ENCODE peak calls at places on chromosomes 2 and 18, in eight cellular contexts. M is AG04450; T is 8988T; X is activated effector memory CD4-positive, alpha-beta T cell treated with anti-CD3 and anti-CD28 coated beads, Interleukin-2, amount 50 U/mL, for 16 hours; J is hepatocyte; Y is EL; H is stimulated activated CD8-positive, alpha-beta memory T cell treated with anti-CD3 and anti-CD28 coated beads, Interleukin-7, amount 100 ng/mL, for 48 hours; Z is activated CD4-positive, CD25-positive, alpha-beta regulatory T cell. A is an unnamed sample.

GRCh38 chr2:144452169-144453038 is 67.5 kb downstream of the ZEB2 start:
- DNase-seq in M (no peak), T (no peak), X (no peak), J (peak; percentile 12), Y (peak; percentile 60), H (no peak), Z (no peak), A (no peak)

GRCh38 chr2:220451438-220451837 is 824.0 kb downstream of the SLC4A3 start:
- DNase-seq in M (no peak), T (no peak), X (no peak), J (no peak), Y (no peak), H (no peak), Z (no peak), A (no peak)

GRCh38 chr2:130336877-130337734 is 5.6 kb upstream of the IMP4 start:
- DNase-seq in M (no peak), T (peak; percentile 87), X (peak; percentile 87), J (peak; percentile 93), Y (peak; percentile 84), H (no peak), Z (peak; percentile 19), A (peak; percentile 84)

GRCh38 chr2:219552382-219553167 is 8.7 kb downstream of the TMEM198 start:
- DNase-seq in M (peak; percentile 37), T (peak; percentile 94), X (peak; percentile 93), J (peak; percentile 94), Y (peak; percentile 84), H (peak; percentile 57), Z (peak; percentile 63), A (peak; percentile 84)

GRCh38 chr2:172564376-172564775 is 8.5 kb downstream of the PDK1 start:
- DNase-seq in M (no peak), T (no peak), X (no peak), J (no peak), Y (peak; percentile 12), H (no peak), Z (no peak), A (no peak)

GRCh38 chr2:182824759-182825143 is 41.7 kb downstream of the FRZB start:
- DNase-seq in M (no peak), T (no peak), X (no peak), J (no peak), Y (no peak), H (no peak), Z (no peak), A (no peak)

GRCh38 chr18:26386002-26386401 is 159.8 kb downstream of the TAF4B start:
- DNase-seq in M (no peak), T (no peak), X (no peak), J (peak; percentile 54), Y (peak; percentile 79), H (no peak), Z (no peak), A (no peak)

GRCh38 chr2:103386872-103387271 is 625.0 kb downstream of the TMEM182 start:
- DNase-seq in M (no peak), T (no peak), X (no peak), J (no peak), Y (no peak), H (no peak), Z (no peak), A (no peak)

GRCh38 chr2:229268626-229269025 is 2.5 kb downstream of the PID1 start:
- DNase-seq in M (no peak), T (no peak), X (no peak), J (no peak), Y (peak; percentile 70), H (no peak), Z (no peak), A (no peak)

GRCh38 chr18:23458830-23459529 is 5.9 kb downstream of the RIOK3 start:
- DNase-seq in M (no peak), T (no peak), X (no peak), J (no peak), Y (no peak), H (no peak), Z (no peak), A (no peak)